ENCODE peak calls at places on chromosome 22, in five cellular contexts. One of them, this sample, is unnamed.

GRCh38 chr22:27842994-27843431 is 41.5 kb upstream of the MN1 start:
- DNase-seq in mammary epithelial cell: no peak
- DNase-seq in GM23338: no peak
- DNase-seq in effector memory CD4-positive, alpha-beta T cell: no peak
- DNase-seq in K562: no peak
- DNase-seq in this sample: no peak

GRCh38 chr22:48942698-48943566 is 884.7 kb downstream of the BRD1 start:
- DNase-seq in mammary epithelial cell: no peak
- DNase-seq in GM23338: no peak
- DNase-seq in effector memory CD4-positive, alpha-beta T cell: no peak
- DNase-seq in K562: no peak
- DNase-seq in this sample: peak; percentile 23

GRCh38 chr22:44369241-44369652 is 56.5 kb upstream of the SHISAL1 start:
- DNase-seq in mammary epithelial cell: no peak
- DNase-seq in GM23338: peak; percentile 77
- DNase-seq in effector memory CD4-positive, alpha-beta T cell: no peak
- DNase-seq in K562: no peak
- DNase-seq in this sample: no peak

GRCh38 chr22:17969732-17970131 is 54.6 kb downstream of the MICAL3 start:
- DNase-seq in mammary epithelial cell: peak; percentile 58
- DNase-seq in GM23338: no peak
- DNase-seq in effector memory CD4-positive, alpha-beta T cell: no peak
- DNase-seq in K562: no peak
- DNase-seq in this sample: no peak

GRCh38 chr22:48428556-48429371 is 1398.9 kb downstream of the BRD1 start:
- DNase-seq in mammary epithelial cell: no peak
- DNase-seq in GM23338: no peak
- DNase-seq in effector memory CD4-positive, alpha-beta T cell: no peak
- DNase-seq in K562: no peak
- DNase-seq in this sample: no peak

GRCh38 chr22:50083462-50084081 is 1.7 kb downstream of the MLC1 start:
- DNase-seq in mammary epithelial cell: no peak
- DNase-seq in GM23338: no peak
- DNase-seq in effector memory CD4-positive, alpha-beta T cell: no peak
- DNase-seq in K562: no peak
- DNase-seq in this sample: no peak

GRCh38 chr22:50248192-50249084 is 2.6 kb downstream of the HDAC10 start:
- DNase-seq in mammary epithelial cell: no peak
- DNase-seq in GM23338: no peak
- DNase-seq in effector memory CD4-positive, alpha-beta T cell: no peak
- DNase-seq in K562: no peak
- DNase-seq in this sample: no peak

GRCh38 chr22:39147335-39148023 is 5.0 kb downstream of the CBX7 start:
- DNase-seq in mammary epithelial cell: no peak
- DNase-seq in GM23338: no peak
- DNase-seq in effector memory CD4-positive, alpha-beta T cell: no peak
- DNase-seq in K562: no peak
- DNase-seq in this sample: no peak

GRCh38 chr22:49967333-49968241 is 7.0 kb downstream of the PIM3 start:
- DNase-seq in mammary epithelial cell: no peak
- DNase-seq in GM23338: no peak
- DNase-seq in effector memory CD4-positive, alpha-beta T cell: no peak
- DNase-seq in K562: no peak
- DNase-seq in this sample: peak; percentile 46

GRCh38 chr22:41564563-41564962 is 3.8 kb downstream of the CSDC2 start:
- DNase-seq in mammary epithelial cell: peak; percentile 23
- DNase-seq in GM23338: no peak
- DNase-seq in effector memory CD4-positive, alpha-beta T cell: no peak
- DNase-seq in K562: no peak
- DNase-seq in this sample: no peak

GRCh38 chr22:42615092-42615859 is 593 bp upstream of the POLDIP3 start:
- DNase-seq in mammary epithelial cell: peak; percentile 100
- DNase-seq in GM23338: peak; percentile 95
- DNase-seq in effector memory CD4-positive, alpha-beta T cell: peak; percentile 75
- DNase-seq in K562: peak; percentile 86
- DNase-seq in this sample: peak; percentile 92
- H3K4me1 ChIP-seq in mammary epithelial cell: peaks cover 22% of the 10 kb centered on the region
- H3K4me1 ChIP-seq in GM23338: peaks cover 15% of the 10 kb centered on the region
- H3K4me1 ChIP-seq in effector memory CD4-positive, alpha-beta T cell: peaks cover 38% of the 10 kb centered on the region
- H3K4me1 ChIP-seq in K562: peaks cover 15% of the 10 kb centered on the region
- H3K4me1 ChIP-seq in this sample: peaks cover 17% of the 10 kb centered on the region

GRCh38 chr22:24951942-24952836 is at the start of gene KIAA1671:
- DNase-seq in mammary epithelial cell: peak; percentile 78
- DNase-seq in GM23338: peak; percentile 96
- DNase-seq in effector memory CD4-positive, alpha-beta T cell: peak; percentile 71
- DNase-seq in K562: peak; percentile 92
- DNase-seq in this sample: peak; percentile 85

GRCh38 chr22:24952837-24953293 is 349 bp downstream of the KIAA1671 start:
- DNase-seq in mammary epithelial cell: peak; percentile 73
- DNase-seq in GM23338: peak; percentile 88
- DNase-seq in effector memory CD4-positive, alpha-beta T cell: no peak
- DNase-seq in K562: no peak
- DNase-seq in this sample: peak; percentile 55

GRCh38 chr22:24954856-24955255 is 2.3 kb downstream of the KIAA1671 start:
- DNase-seq in mammary epithelial cell: no peak
- DNase-seq in GM23338: no peak
- DNase-seq in effector memory CD4-positive, alpha-beta T cell: no peak
- DNase-seq in K562: no peak
- DNase-seq in this sample: no peak

GRCh38 chr22:24954114-24954463 is 1.6 kb downstream of the KIAA1671 start:
- DNase-seq in mammary epithelial cell: no peak
- DNase-seq in GM23338: peak; percentile 21
- DNase-seq in effector memory CD4-positive, alpha-beta T cell: no peak
- DNase-seq in K562: no peak
- DNase-seq in this sample: no peak

DNA sequence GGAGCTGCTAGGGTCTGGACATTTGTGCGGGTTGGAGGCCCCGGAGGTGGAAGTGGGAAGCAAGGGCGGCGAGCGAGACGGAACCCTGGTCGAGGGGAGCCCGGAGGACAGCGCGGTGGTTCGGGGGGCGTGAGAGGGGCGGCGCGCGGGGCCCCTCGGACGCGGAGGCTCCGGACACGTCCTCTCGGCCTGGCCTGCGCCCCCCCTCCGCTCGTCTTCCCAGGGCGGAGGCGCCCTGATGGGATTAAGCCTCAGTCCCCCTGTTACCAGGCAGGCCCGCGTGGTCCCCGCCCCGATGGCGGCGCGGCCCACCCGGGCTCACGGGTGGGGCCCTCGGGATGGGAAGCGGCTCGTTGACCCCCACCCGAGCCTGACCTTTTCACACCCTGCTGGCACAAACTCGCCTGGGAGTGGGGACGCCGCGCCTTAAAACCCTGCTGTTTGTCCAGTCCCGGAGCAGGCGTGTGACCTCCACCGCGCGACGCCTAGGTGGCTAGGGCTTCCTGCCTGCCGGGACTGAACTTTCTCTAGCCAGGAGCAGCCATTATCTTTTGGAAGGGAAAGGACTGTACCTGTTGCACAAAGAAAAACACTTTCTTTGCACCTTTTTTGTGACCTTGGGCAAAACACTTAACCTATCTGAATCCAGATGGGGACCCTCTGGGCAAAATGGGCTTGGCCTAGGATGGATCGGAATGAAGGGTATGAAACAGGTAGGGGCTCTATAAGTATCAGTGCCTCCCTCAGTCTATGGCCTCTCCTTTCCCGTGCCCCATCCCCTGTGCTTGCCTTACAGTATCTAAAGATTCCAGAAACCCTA is 988 bp downstream of the KIAA1671 start:
- DNase-seq in mammary epithelial cell: no peak
- DNase-seq in GM23338: peak; percentile 44
- DNase-seq in effector memory CD4-positive, alpha-beta T cell: no peak
- DNase-seq in K562: no peak
- DNase-seq in this sample: peak; percentile 42
- H3K4me3 ChIP-seq in mammary epithelial cell: peak overlapping the region; percentile 86
- H3K4me3 ChIP-seq in GM23338: peak overlapping the region; percentile 97
- H3K4me3 ChIP-seq in effector memory CD4-positive, alpha-beta T cell: peak overlapping the region; percentile 45
- H3K4me3 ChIP-seq in K562: no peak overlapping the region
- H3K4me3 ChIP-seq in this sample: peak overlapping the region; percentile 63

GRCh38 chr22:46589871-46590271 is 30.3 kb upstream of the GRAMD4 start:
- DNase-seq in mammary epithelial cell: no peak
- DNase-seq in GM23338: no peak
- DNase-seq in effector memory CD4-positive, alpha-beta T cell: no peak
- DNase-seq in K562: no peak
- DNase-seq in this sample: no peak
- H3K27ac ChIP-seq in mammary epithelial cell: no peak overlapping the region
- H3K27ac ChIP-seq in GM23338: no peak overlapping the region
- H3K27ac ChIP-seq in effector memory CD4-positive, alpha-beta T cell: no peak overlapping the region
- H3K27ac ChIP-seq in K562: no peak overlapping the region
- H3K27ac ChIP-seq in this sample: no peak overlapping the region

GRCh38 chr22:37425369-37425768 is 1.9 kb downstream of the ELFN2 start:
- DNase-seq in mammary epithelial cell: no peak
- DNase-seq in GM23338: no peak
- DNase-seq in effector memory CD4-positive, alpha-beta T cell: no peak
- DNase-seq in K562: no peak
- DNase-seq in this sample: no peak

GRCh38 chr22:37425800-37426531 is 1.3 kb downstream of the ELFN2 start:
- DNase-seq in mammary epithelial cell: peak; percentile 69
- DNase-seq in GM23338: peak; percentile 70
- DNase-seq in effector memory CD4-positive, alpha-beta T cell: no peak
- DNase-seq in K562: no peak
- DNase-seq in this sample: no peak

GRCh38 chr22:37427711-37428635 is 694 bp upstream of the ELFN2 start:
- DNase-seq in mammary epithelial cell: no peak
- DNase-seq in GM23338: peak; percentile 50
- DNase-seq in effector memory CD4-positive, alpha-beta T cell: no peak
- DNase-seq in K562: no peak
- DNase-seq in this sample: no peak

GRCh38 chr22:37427128-37427710 is at the start of gene ELFN2:
- DNase-seq in mammary epithelial cell: no peak
- DNase-seq in GM23338: peak; percentile 66
- DNase-seq in effector memory CD4-positive, alpha-beta T cell: no peak
- DNase-seq in K562: no peak
- DNase-seq in this sample: no peak

DNA sequence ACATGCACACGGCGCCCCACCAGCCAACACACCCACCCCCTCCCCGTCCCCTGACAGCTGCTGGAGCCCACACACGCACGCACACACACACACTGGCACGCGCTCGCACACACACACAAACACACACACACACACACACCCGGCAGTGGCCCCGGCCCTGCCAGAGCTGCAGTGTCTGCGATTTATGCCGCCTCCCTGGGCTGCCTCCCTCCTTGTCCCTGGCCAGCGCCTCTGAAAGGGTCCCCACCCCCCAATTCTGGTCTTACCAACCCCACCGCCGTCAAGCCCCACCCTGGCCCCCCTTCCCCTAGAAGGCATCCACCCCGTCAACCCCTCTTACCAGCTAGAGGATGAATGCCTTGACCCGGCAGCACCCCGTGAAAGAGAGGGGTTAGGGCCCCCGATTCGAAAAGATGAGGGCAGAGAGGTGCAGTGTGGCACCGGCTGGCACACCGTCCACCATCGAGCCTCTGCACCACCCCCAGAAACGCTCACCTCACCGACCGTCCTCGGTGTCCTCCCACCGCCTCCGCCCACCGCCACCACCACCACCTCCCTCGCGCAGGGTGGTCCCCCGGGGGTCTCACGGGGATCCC is 649 bp downstream of the ELFN2 start:
- DNase-seq in mammary epithelial cell: no peak
- DNase-seq in GM23338: no peak
- DNase-seq in effector memory CD4-positive, alpha-beta T cell: no peak
- DNase-seq in K562: no peak
- DNase-seq in this sample: no peak
- H3K4me1 ChIP-seq in mammary epithelial cell: peaks cover 29% of the 10 kb centered on the region
- H3K4me1 ChIP-seq in GM23338: peaks cover 4% of the 10 kb centered on the region
- H3K4me1 ChIP-seq in effector memory CD4-positive, alpha-beta T cell: peaks cover 11% of the 10 kb centered on the region
- H3K4me1 ChIP-seq in K562: no peaks in the 10 kb centered on the region
- H3K4me1 ChIP-seq in this sample: peaks cover 9% of the 10 kb centered on the region

DNA sequence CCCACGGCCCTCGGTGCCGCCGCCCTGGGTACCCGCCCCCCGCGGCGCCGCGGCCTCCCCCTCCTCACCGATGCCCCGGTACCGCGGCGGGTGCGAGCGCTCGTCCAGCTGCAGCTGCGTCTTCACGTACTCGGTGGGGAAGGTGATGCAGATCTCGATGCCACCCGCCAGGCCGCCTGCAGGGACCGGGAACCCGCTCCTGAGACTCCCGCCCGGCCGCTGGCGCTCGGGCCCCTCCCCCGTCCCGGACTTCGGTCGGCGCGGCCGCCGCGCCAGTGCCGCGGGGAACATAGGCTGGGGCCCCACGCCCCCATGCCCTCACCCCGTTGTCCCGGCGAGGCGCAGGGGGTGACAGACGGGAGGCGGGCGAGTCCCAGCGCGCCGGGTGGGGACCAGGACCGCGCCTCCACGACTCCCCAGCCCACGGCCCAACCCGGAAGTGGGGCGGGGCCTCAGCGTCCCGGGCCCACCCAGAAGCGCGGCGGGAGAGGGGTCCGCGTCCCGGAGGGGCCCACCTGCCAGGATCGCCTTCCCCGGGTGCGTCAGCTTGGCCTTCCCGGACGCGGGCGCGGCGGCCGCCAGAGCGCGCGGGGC is 374 bp downstream of the SLC25A1 start:
- DNase-seq in mammary epithelial cell: peak; percentile 47
- DNase-seq in GM23338: peak; percentile 67
- DNase-seq in effector memory CD4-positive, alpha-beta T cell: peak; percentile 49
- DNase-seq in K562: peak; percentile 91
- DNase-seq in this sample: no peak
- H3K4me3 ChIP-seq in mammary epithelial cell: peak overlapping the region; percentile 76
- H3K4me3 ChIP-seq in GM23338: peak overlapping the region; percentile 62
- H3K4me3 ChIP-seq in effector memory CD4-positive, alpha-beta T cell: peak overlapping the region; percentile 66
- H3K4me3 ChIP-seq in K562: peak overlapping the region; percentile 76
- H3K4me3 ChIP-seq in this sample: peak overlapping the region; percentile 63